ENCODE peak calls at places on chromosomes 13 and 19, in six cellular contexts. One of them, this sample, is unnamed.
A peak's percentile ranks its signal among the peaks of the same experiment; 100 is the strongest.

GRCh38 chr13:106612688-106613087 is 44.8 kb upstream of the ARGLU1 start:
- DNase-seq in bronchial epithelial cell: peak; percentile 12
- DNase-seq in left ventricle myocardium inferior: peak; percentile 66
- DNase-seq in hepatocyte: peak; percentile 75
- DNase-seq in thoracic aorta: no peak
- DNase-seq in aorta: peak; percentile 63
- DNase-seq in this sample: peak; percentile 65

GRCh38 chr13:33744589-33745369 is 73.2 kb upstream of the RFC3 start:
- DNase-seq in aorta: no peak
- DNase-seq in bronchial epithelial cell: no peak
- DNase-seq in thoracic aorta: no peak
- DNase-seq in left ventricle myocardium inferior: no peak
- DNase-seq in hepatocyte: no peak
- DNase-seq in this sample: peak; percentile 63

GRCh38 chr19:29858000-29858596 is 46.3 kb downstream of the CCNE1 start:
- DNase-seq in aorta: no peak
- DNase-seq in left ventricle myocardium inferior: no peak
- DNase-seq in hepatocyte: peak; percentile 79
- DNase-seq in thoracic aorta: no peak
- DNase-seq in bronchial epithelial cell: no peak
- DNase-seq in this sample: no peak

GRCh38 chr19:53912653-53913052 is 3.6 kb downstream of the CACNG7 start:
- DNase-seq in aorta: no peak
- DNase-seq in hepatocyte: no peak
- DNase-seq in bronchial epithelial cell: no peak
- DNase-seq in left ventricle myocardium inferior: no peak
- DNase-seq in thoracic aorta: no peak
- DNase-seq in this sample: no peak

GRCh38 chr13:114071991-114072390 is 60.4 kb downstream of the RASA3 start:
- DNase-seq in left ventricle myocardium inferior: no peak
- DNase-seq in bronchial epithelial cell: no peak
- DNase-seq in aorta: peak; percentile 33
- DNase-seq in thoracic aorta: no peak
- DNase-seq in hepatocyte: no peak
- DNase-seq in this sample: peak; percentile 42

GRCh38 chr13:25286308-25286968 is 850 bp downstream of the MTMR6 start:
- DNase-seq in left ventricle myocardium inferior: no peak
- DNase-seq in aorta: peak; percentile 54
- DNase-seq in bronchial epithelial cell: peak; percentile 47
- DNase-seq in thoracic aorta: no peak
- DNase-seq in hepatocyte: peak; percentile 46
- DNase-seq in this sample: no peak

GRCh38 chr19:2405256-2405655 is 22.1 kb downstream of the TIMM13 start:
- DNase-seq in left ventricle myocardium inferior: no peak
- DNase-seq in hepatocyte: no peak
- DNase-seq in aorta: no peak
- DNase-seq in bronchial epithelial cell: no peak
- DNase-seq in thoracic aorta: no peak
- DNase-seq in this sample: no peak

GRCh38 chr19:51980116-51980736 is 6.4 kb downstream of the ZNF350 start:
- DNase-seq in bronchial epithelial cell: peak; percentile 38
- DNase-seq in aorta: no peak
- DNase-seq in left ventricle myocardium inferior: no peak
- DNase-seq in hepatocyte: no peak
- DNase-seq in thoracic aorta: no peak
- DNase-seq in this sample: no peak

GRCh38 chr13:110775576-110775975 is 62.1 kb downstream of the ING1 start:
- DNase-seq in hepatocyte: no peak
- DNase-seq in left ventricle myocardium inferior: no peak
- DNase-seq in thoracic aorta: no peak
- DNase-seq in bronchial epithelial cell: no peak
- DNase-seq in aorta: no peak
- DNase-seq in this sample: no peak

GRCh38 chr13:24997367-24997967 is 98.5 kb upstream of the PABPC3 start:
- DNase-seq in hepatocyte: peak; percentile 66
- DNase-seq in bronchial epithelial cell: peak; percentile 26
- DNase-seq in thoracic aorta: no peak
- DNase-seq in left ventricle myocardium inferior: no peak
- DNase-seq in aorta: no peak
- DNase-seq in this sample: no peak

GRCh38 chr13:30019648-30020626 is 169.5 kb upstream of the UBL3 start:
- DNase-seq in hepatocyte: no peak
- DNase-seq in bronchial epithelial cell: no peak
- DNase-seq in thoracic aorta: no peak
- DNase-seq in aorta: no peak
- DNase-seq in left ventricle myocardium inferior: no peak
- DNase-seq in this sample: no peak

GRCh38 chr13:49580980-49581680 is 4.2 kb downstream of the RCBTB1 start:
- DNase-seq in bronchial epithelial cell: peak; percentile 56
- DNase-seq in thoracic aorta: no peak
- DNase-seq in hepatocyte: no peak
- DNase-seq in left ventricle myocardium inferior: no peak
- DNase-seq in aorta: no peak
- DNase-seq in this sample: no peak
- H3K36me3 ChIP-seq in bronchial epithelial cell: no peaks in the 10 kb centered on the region
- H3K36me3 ChIP-seq in thoracic aorta: no peaks in the 10 kb centered on the region
- H3K36me3 ChIP-seq in hepatocyte: no peaks in the 10 kb centered on the region
- H3K36me3 ChIP-seq in left ventricle myocardium inferior: peaks cover 21% of the 10 kb centered on the region
- H3K36me3 ChIP-seq in aorta: peaks cover 2% of the 10 kb centered on the region
- H3K36me3 ChIP-seq in this sample: peaks cover 25% of the 10 kb centered on the region

DNA sequence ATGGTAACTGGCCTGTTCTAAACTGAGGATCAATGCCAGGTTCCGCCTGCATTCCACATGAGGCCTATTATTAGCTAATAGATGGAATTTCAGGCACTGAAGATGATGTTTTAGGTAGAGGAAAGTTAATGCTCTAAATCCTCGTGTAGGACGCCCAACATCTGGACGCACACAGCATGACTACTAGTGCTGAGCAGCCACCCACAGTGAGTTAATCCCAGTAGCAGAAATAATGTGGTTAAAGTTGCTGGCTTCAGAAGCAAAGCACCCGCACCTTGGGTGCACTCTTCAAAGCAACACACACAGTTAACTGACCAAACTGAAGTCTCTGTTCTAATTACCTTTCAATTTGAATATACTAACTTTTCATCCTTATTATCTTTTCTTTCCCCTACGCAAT is 150.6 kb downstream of the DIAPH3 start:
- DNase-seq in left ventricle myocardium inferior: no peak
- DNase-seq in bronchial epithelial cell: no peak
- DNase-seq in hepatocyte: no peak
- DNase-seq in aorta: no peak
- DNase-seq in thoracic aorta: no peak
- DNase-seq in this sample: no peak
- H3K36me3 ChIP-seq in left ventricle myocardium inferior: no peaks in the 10 kb centered on the region
- H3K36me3 ChIP-seq in bronchial epithelial cell: no peaks in the 10 kb centered on the region
- H3K36me3 ChIP-seq in hepatocyte: no peaks in the 10 kb centered on the region
- H3K36me3 ChIP-seq in aorta: no peaks in the 10 kb centered on the region
- H3K36me3 ChIP-seq in thoracic aorta: no peaks in the 10 kb centered on the region
- H3K36me3 ChIP-seq in this sample: no peaks in the 10 kb centered on the region

DNA sequence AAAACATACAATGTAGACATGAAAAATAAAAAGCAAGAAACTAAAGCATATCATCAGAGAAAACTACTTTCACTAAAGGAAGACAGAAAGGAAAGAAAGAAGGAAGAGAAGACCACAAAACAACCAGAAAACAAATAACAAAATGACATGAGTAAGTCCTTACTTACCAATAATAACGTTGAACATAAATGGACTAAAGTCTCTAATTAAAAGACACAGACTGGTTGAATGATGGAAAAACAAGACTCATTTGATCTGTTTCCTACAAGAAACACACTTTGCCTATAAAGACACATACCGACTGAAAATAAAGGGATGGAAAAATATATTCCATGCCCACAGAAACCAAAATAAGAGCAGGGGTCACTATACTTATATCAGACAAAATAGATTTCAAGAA is 46.0 kb downstream of the RB1 start:
- DNase-seq in bronchial epithelial cell: no peak
- DNase-seq in hepatocyte: no peak
- DNase-seq in left ventricle myocardium inferior: no peak
- DNase-seq in aorta: no peak
- DNase-seq in thoracic aorta: no peak
- DNase-seq in this sample: no peak
- H3K36me3 ChIP-seq in bronchial epithelial cell: peaks cover 1% of the 10 kb centered on the region
- H3K36me3 ChIP-seq in hepatocyte: peaks cover 4% of the 10 kb centered on the region
- H3K36me3 ChIP-seq in left ventricle myocardium inferior: peaks cover 82% of the 10 kb centered on the region
- H3K36me3 ChIP-seq in aorta: no peaks in the 10 kb centered on the region
- H3K36me3 ChIP-seq in thoracic aorta: peaks cover 4% of the 10 kb centered on the region
- H3K36me3 ChIP-seq in this sample: peaks cover 48% of the 10 kb centered on the region

DNA sequence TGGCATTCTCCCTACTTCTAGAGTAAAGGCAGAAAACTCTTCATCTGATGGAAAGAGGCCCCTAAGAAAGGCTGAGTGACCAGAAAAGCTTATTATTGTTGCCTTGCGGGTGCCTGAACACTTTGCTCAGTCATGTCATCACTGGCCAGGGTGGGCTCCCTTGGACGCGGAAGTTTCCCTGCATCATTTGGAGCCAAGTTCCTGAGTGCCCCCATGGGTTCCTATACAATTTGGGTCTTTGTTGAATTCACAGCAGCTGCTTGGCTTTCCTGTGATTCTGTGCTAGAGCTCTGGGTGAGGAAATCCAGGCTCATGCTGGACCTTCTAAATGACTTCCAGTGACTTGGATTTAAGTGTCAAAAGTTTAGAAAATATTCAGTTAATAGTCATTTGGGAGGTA is 232.9 kb downstream of the LHFPL6 start:
- DNase-seq in bronchial epithelial cell: no peak
- DNase-seq in thoracic aorta: no peak
- DNase-seq in left ventricle myocardium inferior: no peak
- DNase-seq in aorta: no peak
- DNase-seq in hepatocyte: no peak
- DNase-seq in this sample: no peak
- H3K36me3 ChIP-seq in bronchial epithelial cell: no peaks in the 10 kb centered on the region
- H3K36me3 ChIP-seq in thoracic aorta: no peaks in the 10 kb centered on the region
- H3K36me3 ChIP-seq in left ventricle myocardium inferior: no peaks in the 10 kb centered on the region
- H3K36me3 ChIP-seq in aorta: no peaks in the 10 kb centered on the region
- H3K36me3 ChIP-seq in hepatocyte: no peaks in the 10 kb centered on the region
- H3K36me3 ChIP-seq in this sample: no peaks in the 10 kb centered on the region

GRCh38 chr13:49256841-49257240 is 9.1 kb downstream of the CDADC1 start:
- DNase-seq in left ventricle myocardium inferior: no peak
- DNase-seq in thoracic aorta: no peak
- DNase-seq in hepatocyte: no peak
- DNase-seq in bronchial epithelial cell: no peak
- DNase-seq in aorta: no peak
- DNase-seq in this sample: no peak
- H3K36me3 ChIP-seq in left ventricle myocardium inferior: peaks cover 67% of the 10 kb centered on the region
- H3K36me3 ChIP-seq in thoracic aorta: peaks cover 26% of the 10 kb centered on the region
- H3K36me3 ChIP-seq in hepatocyte: peaks cover 13% of the 10 kb centered on the region
- H3K36me3 ChIP-seq in bronchial epithelial cell: peaks cover 10% of the 10 kb centered on the region
- H3K36me3 ChIP-seq in aorta: peaks cover 14% of the 10 kb centered on the region
- H3K36me3 ChIP-seq in this sample: peaks cover 48% of the 10 kb centered on the region

This sample was measured in lower lobe of right lung.